ENCODE peak calls at places on chromosomes 13 and 19, in five cellular contexts. Q, A, S, C and H are unnamed samples. For H3K4me1, the result is how much of the 10 kb centered on the place peaks cover.

GRCh38 chr19:44845612-44846454 is at the start of gene NECTIN2:
- DNase-seq in Q (peak), A (peak), S (peak), C (peak), H (peak)

GRCh38 chr13:110044521-110045200 is 258.3 kb upstream of the IRS2 start:
- DNase-seq in Q (no peak), A (no peak), S (no peak), C (no peak), H (no peak)

GRCh38 chr13:97892717-97893116 is 60.8 kb upstream of the IPO5 start:
- DNase-seq in Q (peak), A (no peak), S (no peak), C (no peak), H (no peak)

GRCh38 chr13:27523345-27524073 is 73.1 kb upstream of the MTIF3 start:
- DNase-seq in Q (no peak), A (peak), S (no peak), C (no peak), H (no peak)

GRCh38 chr13:109274188-109274821 is 512.1 kb downstream of the IRS2 start:
- DNase-seq in Q (peak), A (no peak), S (no peak), C (no peak), H (no peak)

GRCh38 chr19:6677924-6678689 is 8.1 kb upstream of the TNFSF14 start:
- DNase-seq in Q (peak), A (peak), S (no peak), C (no peak), H (no peak)

GRCh38 chr13:20002766-20003165 is 44.2 kb downstream of the ZMYM2 start:
- DNase-seq in Q (no peak), A (no peak), S (no peak), C (no peak), H (no peak)

GRCh38 chr13:66407159-66407558 is 823.0 kb downstream of the PCDH9 start:
- DNase-seq in Q (no peak), A (no peak), S (no peak), C (no peak), H (no peak)

GRCh38 chr13:32036762-32037161 is 5.2 kb downstream of the FRY start:
- DNase-seq in Q (no peak), A (no peak), S (no peak), C (no peak), H (peak)

GRCh38 chr19:17281391-17282304 is at the start of gene ANKLE1:
- DNase-seq in Q (no peak), A (peak), S (no peak), C (no peak), H (no peak)

GRCh38 chr13:112510987-112511715 is 76.8 kb downstream of the TUBGCP3 start:
- DNase-seq in Q (no peak), A (peak), S (no peak), C (no peak), H (no peak)

GRCh38 chr13:71751074-71751473 is 115.9 kb downstream of the DACH1 start:
- DNase-seq in Q (no peak), A (no peak), S (no peak), C (no peak), H (no peak)

GRCh38 chr19:13817018-13817614 is 21.9 kb downstream of the ZSWIM4 start:
- DNase-seq in Q (no peak), A (no peak), S (no peak), C (peak), H (peak)

GRCh38 chr19:38741670-38742069 is 2.6 kb downstream of the CAPN12 start:
- DNase-seq in Q (peak), A (no peak), S (no peak), C (no peak), H (no peak)

GRCh38 chr19:49499030-49499670 is 2.9 kb downstream of the RPS11 start:
- DNase-seq in Q (no peak), A (peak), S (no peak), C (no peak), H (no peak)

GRCh38 chr13:39451301-39451700 is 151.7 kb downstream of the LHFPL6 start:
- DNase-seq in Q (peak), A (no peak), S (no peak), C (no peak), H (peak)

GRCh38 chr13:105090244-105090643 is 1445.2 kb downstream of the EFNB2 start:
- DNase-seq in Q (no peak), A (no peak), S (no peak), C (no peak), H (no peak)

GRCh38 chr19:6577410-6578125 is 13.4 kb downstream of the CD70 start:
- DNase-seq in Q (peak), A (peak), S (no peak), C (no peak), H (no peak)

GRCh38 chr13:76791290-76791664 is 94.9 kb downstream of the KCTD12 start:
- DNase-seq in Q (peak), A (no peak), S (no peak), C (no peak), H (no peak)

GRCh38 chr13:72686766-72687165 is 40.7 kb downstream of the MZT1 start:
- DNase-seq in Q (no peak), A (no peak), S (no peak), C (no peak), H (no peak)

GRCh38 chr19:35236638-35237400 is 8.3 kb upstream of the FAM187B start:
- DNase-seq in Q (peak), A (peak), S (no peak), C (no peak), H (peak)

GRCh38 chr19:50480281-50481111 is 3.8 kb upstream of the GARIN5A start:
- DNase-seq in Q (no peak), A (no peak), S (no peak), C (no peak), H (no peak)

GRCh38 chr13:48840366-48840765 is 135.3 kb upstream of the FNDC3A start:
- DNase-seq in Q (no peak), A (no peak), S (no peak), C (no peak), H (no peak)

GRCh38 chr13:45595968-45596367 is 19.6 kb downstream of the ERICH6B start:
- DNase-seq in Q (peak), A (no peak), S (no peak), C (no peak), H (no peak)

GRCh38 chr19:2867025-2867991 is at the start of gene ZNF556:
- DNase-seq in Q (no peak), A (no peak), S (peak), C (peak), H (no peak)

GRCh38 chr19:58529405-58529804 is 9.8 kb upstream of the ZBTB45 start:
- DNase-seq in Q (no peak), A (no peak), S (no peak), C (no peak), H (no peak)

GRCh38 chr13:112876305-112877000 is 92.6 kb upstream of the MCF2L start:
- DNase-seq in Q (no peak), A (no peak), S (no peak), C (no peak), H (no peak)

GRCh38 chr13:36345438-36346221 is 564 bp downstream of the SPART start:
- DNase-seq in Q (peak), A (peak), S (peak), C (peak), H (peak)

GRCh38 chr13:87120476-87120875 is 550.7 kb upstream of the SLITRK5 start:
- DNase-seq in Q (no peak), A (no peak), S (no peak), C (no peak), H (no peak)

GRCh38 chr19:7348587-7349230 is at the start of gene ARHGEF18:
- DNase-seq in Q (no peak), A (peak), S (no peak), C (no peak), H (no peak)

GRCh38 chr13:28171266-28171665 is 32.9 kb downstream of the PAN3 start:
- DNase-seq in Q (no peak), A (no peak), S (no peak), C (no peak), H (no peak)

GRCh38 chr19:38004505-38005223 is 97.7 kb downstream of the SIPA1L3 start:
- DNase-seq in Q (peak), A (peak), S (peak), C (peak), H (peak)

GRCh38 chr19:35404879-35405622 is 34.2 kb downstream of the GPR42 start:
- DNase-seq in Q (peak), A (no peak), S (peak), C (no peak), H (no peak)

GRCh38 chr19:48258350-48258749 is 2.6 kb upstream of the CARD8 start:
- DNase-seq in Q (no peak), A (peak), S (no peak), C (no peak), H (peak)
- H3K27ac ChIP-seq in Q (no peak), A (peak), S (no peak), C (no peak), H (peak)

GRCh38 chr19:33376931-33377557 is 3.5 kb downstream of the CEBPG start:
- DNase-seq in Q (peak), A (no peak), S (no peak), C (no peak), H (peak)
- H3K4me3 ChIP-seq in Q (no peak), A (peak), S (no peak), C (no peak), H (no peak)

DNA sequence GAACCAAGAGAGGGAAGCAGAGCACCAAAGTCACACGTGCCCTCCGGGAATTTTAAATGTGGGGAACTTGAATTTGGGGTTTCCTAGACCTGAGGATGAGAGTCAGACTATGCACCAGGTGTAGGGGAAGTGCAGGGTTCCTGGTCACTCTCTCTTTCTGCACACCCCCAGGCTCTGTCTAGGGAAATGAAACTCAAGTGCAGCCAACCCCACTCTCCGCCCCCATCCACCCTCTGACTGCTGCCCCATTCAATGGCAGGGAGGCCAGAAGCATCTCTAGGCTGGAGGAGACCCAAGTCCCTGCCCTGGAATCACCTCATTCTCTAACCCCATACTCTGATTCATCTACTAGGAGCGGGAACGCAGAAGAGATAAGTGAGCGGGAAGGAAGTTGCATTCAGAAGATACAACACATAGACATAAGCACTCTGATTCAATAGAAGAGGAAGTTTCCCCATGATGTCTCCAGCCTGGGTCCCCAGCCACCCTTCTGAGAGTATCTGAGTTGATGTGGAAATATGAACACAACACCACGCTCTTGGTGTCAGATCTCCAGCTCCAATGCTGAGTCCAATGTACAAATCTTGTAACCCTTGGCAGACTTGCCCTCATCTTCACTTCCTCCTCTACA is 4.7 kb upstream of the SIGLEC14 start:
- DNase-seq in Q (no peak), A (no peak), S (no peak), C (no peak), H (no peak)
- H3K4me1 ChIP-seq in Q (under half), A (under half), S (under half), C (under half), H (under half)

GRCh38 chr19:56114711-56115110 is 6.4 kb downstream of the ZNF787 start:
- DNase-seq in Q (no peak), A (no peak), S (no peak), C (no peak), H (no peak)
- H3K27ac ChIP-seq in Q (no peak), A (no peak), S (peak), C (peak), H (no peak)

GRCh38 chr13:70173236-70173959 is 65.1 kb upstream of the KLHL1 start:
- DNase-seq in Q (no peak), A (no peak), S (no peak), C (no peak), H (no peak)

GRCh38 chr13:70183041-70183440 is 74.8 kb upstream of the KLHL1 start:
- DNase-seq in Q (peak), A (no peak), S (no peak), C (no peak), H (no peak)

DNA sequence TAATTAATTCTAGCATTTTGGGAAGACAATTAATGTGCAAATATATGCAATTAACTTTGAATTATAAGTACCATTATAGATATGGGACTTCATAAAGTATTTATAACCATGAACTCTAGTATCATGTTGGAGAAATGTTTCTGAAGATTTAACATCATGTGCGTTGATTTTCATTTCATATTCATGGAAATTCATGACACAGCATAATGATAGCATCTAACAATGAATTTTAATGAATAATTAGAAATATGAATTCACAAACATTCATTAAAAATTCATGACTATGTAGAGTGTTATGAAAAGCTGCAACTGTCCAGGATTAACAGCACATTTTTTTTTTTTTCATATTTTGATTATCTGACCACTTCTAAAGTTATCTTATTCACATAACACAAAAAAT is 70.1 kb upstream of the KLHL1 start:
- DNase-seq in Q (no peak), A (no peak), S (no peak), C (no peak), H (no peak)
- H3K4me3 ChIP-seq in Q (no peak), A (no peak), S (no peak), C (no peak), H (no peak)

DNA sequence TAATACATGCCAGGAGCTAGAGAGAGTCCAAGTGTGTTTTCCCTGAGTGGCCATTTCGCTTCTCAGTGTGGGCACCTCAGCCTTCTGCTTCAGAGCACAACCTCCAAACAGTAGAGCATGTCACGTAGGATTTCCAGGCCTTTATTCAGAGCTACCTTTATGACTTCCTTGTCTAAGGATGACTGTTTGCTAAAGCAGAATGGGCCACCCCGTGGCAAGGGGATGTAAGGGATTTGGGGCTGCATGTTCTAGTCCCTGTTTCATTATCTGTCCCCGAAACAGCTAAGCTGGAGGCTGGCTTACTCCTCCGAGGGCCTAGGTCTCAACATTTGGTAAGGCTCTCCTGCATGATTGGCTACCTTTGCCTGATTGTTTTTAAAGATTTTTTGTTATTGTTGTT is 6.0 kb downstream of the RNASEH2B start:
- DNase-seq in Q (no peak), A (peak), S (no peak), C (no peak), H (no peak)
- H3K4me1 ChIP-seq in Q (under half), A (half or more), S (under half), C (under half), H (under half)

GRCh38 chr13:34913040-34913439 is 29.0 kb upstream of the NBEA start:
- DNase-seq in Q (no peak), A (no peak), S (no peak), C (no peak), H (no peak)
- H3K27ac ChIP-seq in Q (no peak), A (no peak), S (no peak), C (no peak), H (no peak)

GRCh38 chr19:43638214-43638990 is 1.2 kb downstream of the CADM4 start:
- DNase-seq in Q (no peak), A (no peak), S (no peak), C (no peak), H (no peak)
- H3K4me3 ChIP-seq in Q (no peak), A (no peak), S (peak), C (no peak), H (no peak)